ENCODE peak calls at places on chromosomes 13 and 19, in five cellular contexts. One of them, this sample, is unnamed.

GRCh38 chr13:23684647-23685046 is 114.4 kb downstream of the TNFRSF19 start:
- DNase-seq in H7: no peak
- DNase-seq in PC-3: no peak
- DNase-seq in CD4-positive, CD25-positive, alpha-beta regulatory T cell: no peak
- DNase-seq in right lobe of liver: no peak
- DNase-seq in this sample: no peak

GRCh38 chr13:28326081-28326480 is 168.8 kb downstream of the FLT1 start:
- DNase-seq in H7: no peak
- DNase-seq in PC-3: no peak
- DNase-seq in CD4-positive, CD25-positive, alpha-beta regulatory T cell: no peak
- DNase-seq in right lobe of liver: no peak
- DNase-seq in this sample: no peak

GRCh38 chr13:74061939-74062595 is 72.1 kb downstream of the KLF12 start:
- DNase-seq in H7: no peak
- DNase-seq in PC-3: no peak
- DNase-seq in CD4-positive, CD25-positive, alpha-beta regulatory T cell: peak
- DNase-seq in right lobe of liver: no peak
- DNase-seq in this sample: peak

GRCh38 chr19:18833849-18834643 is 2.3 kb downstream of the UPF1 start:
- DNase-seq in H7: peak
- DNase-seq in PC-3: peak
- DNase-seq in CD4-positive, CD25-positive, alpha-beta regulatory T cell: no peak
- DNase-seq in right lobe of liver: no peak
- DNase-seq in this sample: peak

GRCh38 chr13:66665991-66666390 is 564.1 kb downstream of the PCDH9 start:
- DNase-seq in H7: peak
- DNase-seq in PC-3: peak
- DNase-seq in CD4-positive, CD25-positive, alpha-beta regulatory T cell: no peak
- DNase-seq in right lobe of liver: no peak
- DNase-seq in this sample: peak

GRCh38 chr13:26605845-26606244 is 48.4 kb downstream of the WASF3 start:
- DNase-seq in H7: peak
- DNase-seq in PC-3: peak
- DNase-seq in CD4-positive, CD25-positive, alpha-beta regulatory T cell: no peak
- DNase-seq in right lobe of liver: peak
- DNase-seq in this sample: no peak

GRCh38 chr13:74114202-74114601 is 20.0 kb downstream of the KLF12 start:
- DNase-seq in H7: no peak
- DNase-seq in PC-3: peak
- DNase-seq in CD4-positive, CD25-positive, alpha-beta regulatory T cell: no peak
- DNase-seq in right lobe of liver: no peak
- DNase-seq in this sample: no peak

GRCh38 chr13:67299072-67299635 is 69.0 kb upstream of the PCDH9 start:
- DNase-seq in H7: no peak
- DNase-seq in PC-3: peak
- DNase-seq in CD4-positive, CD25-positive, alpha-beta regulatory T cell: no peak
- DNase-seq in right lobe of liver: no peak
- DNase-seq in this sample: no peak

GRCh38 chr13:41496420-41497234 is 39.3 kb downstream of the RGCC start:
- DNase-seq in H7: no peak
- DNase-seq in PC-3: no peak
- DNase-seq in CD4-positive, CD25-positive, alpha-beta regulatory T cell: no peak
- DNase-seq in right lobe of liver: no peak
- DNase-seq in this sample: peak

GRCh38 chr19:37855098-37855497 is 51.3 kb downstream of the WDR87 start:
- DNase-seq in H7: peak
- DNase-seq in PC-3: no peak
- DNase-seq in CD4-positive, CD25-positive, alpha-beta regulatory T cell: peak
- DNase-seq in right lobe of liver: no peak
- DNase-seq in this sample: peak

GRCh38 chr19:1133471-1133929 is 29.7 kb downstream of the GPX4 start:
- DNase-seq in H7: peak
- DNase-seq in PC-3: no peak
- DNase-seq in CD4-positive, CD25-positive, alpha-beta regulatory T cell: peak
- DNase-seq in right lobe of liver: no peak
- DNase-seq in this sample: peak

GRCh38 chr19:27851002-27851481 is 1361.9 kb downstream of the UQCRFS1 start:
- DNase-seq in H7: peak
- DNase-seq in PC-3: no peak
- DNase-seq in CD4-positive, CD25-positive, alpha-beta regulatory T cell: no peak
- DNase-seq in right lobe of liver: no peak
- DNase-seq in this sample: no peak

GRCh38 chr13:27830010-27830409 is 37.7 kb downstream of the GSX1 start:
- DNase-seq in H7: peak
- DNase-seq in PC-3: peak
- DNase-seq in CD4-positive, CD25-positive, alpha-beta regulatory T cell: peak
- DNase-seq in right lobe of liver: peak
- DNase-seq in this sample: peak

GRCh38 chr19:6861683-6862286 is 25.6 kb upstream of the ADGRE1 start:
- DNase-seq in H7: no peak
- DNase-seq in PC-3: peak
- DNase-seq in CD4-positive, CD25-positive, alpha-beta regulatory T cell: peak
- DNase-seq in right lobe of liver: no peak
- DNase-seq in this sample: no peak

GRCh38 chr13:77980592-77980991 is 62.0 kb upstream of the EDNRB start:
- DNase-seq in H7: no peak
- DNase-seq in PC-3: peak
- DNase-seq in CD4-positive, CD25-positive, alpha-beta regulatory T cell: no peak
- DNase-seq in right lobe of liver: no peak
- DNase-seq in this sample: peak

GRCh38 chr19:39188960-39189359 is 7.8 kb upstream of the NCCRP1 start:
- DNase-seq in H7: no peak
- DNase-seq in PC-3: no peak
- DNase-seq in CD4-positive, CD25-positive, alpha-beta regulatory T cell: no peak
- DNase-seq in right lobe of liver: no peak
- DNase-seq in this sample: no peak

GRCh38 chr19:30625947-30626346 is 253.8 kb downstream of the ZNF536 start:
- DNase-seq in H7: no peak
- DNase-seq in PC-3: no peak
- DNase-seq in CD4-positive, CD25-positive, alpha-beta regulatory T cell: no peak
- DNase-seq in right lobe of liver: no peak
- DNase-seq in this sample: no peak

GRCh38 chr19:57058871-57059270 is 60.9 kb upstream of the USP29 start:
- DNase-seq in H7: no peak
- DNase-seq in PC-3: no peak
- DNase-seq in CD4-positive, CD25-positive, alpha-beta regulatory T cell: no peak
- DNase-seq in right lobe of liver: no peak
- DNase-seq in this sample: no peak

GRCh38 chr19:16416574-16416973 is 55.2 kb downstream of the EPS15L1 start:
- DNase-seq in H7: no peak
- DNase-seq in PC-3: no peak
- DNase-seq in CD4-positive, CD25-positive, alpha-beta regulatory T cell: no peak
- DNase-seq in right lobe of liver: no peak
- DNase-seq in this sample: no peak

GRCh38 chr19:53086949-53087348 is 16.3 kb downstream of the ZNF160 start:
- DNase-seq in H7: no peak
- DNase-seq in PC-3: no peak
- DNase-seq in CD4-positive, CD25-positive, alpha-beta regulatory T cell: no peak
- DNase-seq in right lobe of liver: peak
- DNase-seq in this sample: no peak